ENCODE peak calls at places on chromosome 22, in eight cellular contexts. D, E, I, G, N, Y, L and T are unnamed samples.

GRCh38 chr22:20497426-20497825 is 1.8 kb upstream of the KLHL22 start:
- DNase-seq in D (no peak), E (no peak), I (no peak), G (no peak), N (no peak), Y (no peak), L (no peak), T (no peak)

GRCh38 chr22:17847360-17848078 is 73.2 kb upstream of the BID start:
- DNase-seq in D (no peak), E (no peak), I (no peak), G (no peak), N (no peak), Y (no peak), L (no peak), T (no peak)

GRCh38 chr22:50473088-50473487 is 1.7 kb downstream of the SBF1 start:
- DNase-seq in D (peak), E (peak), I (no peak), G (no peak), N (peak), Y (no peak), L (peak), T (no peak)

GRCh38 chr22:21449531-21450319 is 17.5 kb upstream of the TMEM191C start:
- DNase-seq in D (no peak), E (peak), I (no peak), G (no peak), N (peak), Y (peak), L (peak), T (peak)

GRCh38 chr22:45154383-45154782 is 9.3 kb upstream of the NUP50 start:
- DNase-seq in D (no peak), E (no peak), I (peak), G (peak), N (no peak), Y (no peak), L (no peak), T (no peak)

GRCh38 chr22:25102722-25103121 is 96.9 kb upstream of the CRYBB3 start:
- DNase-seq in D (no peak), E (no peak), I (no peak), G (no peak), N (no peak), Y (no peak), L (no peak), T (no peak)

GRCh38 chr22:24156146-24156914 is 25.0 kb upstream of the SUSD2 start:
- DNase-seq in D (peak), E (peak), I (peak), G (peak), N (peak), Y (peak), L (no peak), T (peak)

GRCh38 chr22:17891427-17892167 is 117.3 kb upstream of the BID start:
- DNase-seq in D (no peak), E (peak), I (no peak), G (no peak), N (peak), Y (no peak), L (no peak), T (peak)

GRCh38 chr22:40694409-40694808 is 15.1 kb downstream of the MCHR1 start:
- DNase-seq in D (no peak), E (no peak), I (no peak), G (peak), N (no peak), Y (no peak), L (peak), T (no peak)

GRCh38 chr22:42688241-42688913 is 32.3 kb downstream of the A4GALT start:
- DNase-seq in D (no peak), E (peak), I (peak), G (peak), N (peak), Y (peak), L (no peak), T (peak)

GRCh38 chr22:30542811-30543188 is 3.7 kb downstream of the SEC14L6 start:
- DNase-seq in D (no peak), E (no peak), I (no peak), G (no peak), N (no peak), Y (no peak), L (no peak), T (no peak)

GRCh38 chr22:24423519-24424000 is 3.8 kb upstream of the ADORA2A start:
- DNase-seq in D (peak), E (peak), I (peak), G (no peak), N (peak), Y (peak), L (peak), T (peak)

GRCh38 chr22:24803064-24803542 is 2.9 kb upstream of the SGSM1 start:
- DNase-seq in D (peak), E (peak), I (peak), G (peak), N (peak), Y (peak), L (peak), T (peak)

GRCh38 chr22:44111562-44112155 is 69.1 kb upstream of the PARVG start:
- DNase-seq in D (no peak), E (no peak), I (no peak), G (no peak), N (no peak), Y (no peak), L (no peak), T (no peak)

GRCh38 chr22:31089101-31090100 is 8.3 kb downstream of the SMTN start:
- DNase-seq in D (peak), E (peak), I (peak), G (peak), N (peak), Y (peak), L (peak), T (peak)

GRCh38 chr22:49333206-49333605 is 494.5 kb downstream of the BRD1 start:
- DNase-seq in D (peak), E (no peak), I (no peak), G (no peak), N (no peak), Y (peak), L (no peak), T (no peak)

GRCh38 chr22:20248461-20248959 is 19.6 kb downstream of the RTN4R start:
- DNase-seq in D (no peak), E (no peak), I (no peak), G (no peak), N (no peak), Y (no peak), L (no peak), T (no peak)

GRCh38 chr22:19636696-19637355 is 77.5 kb upstream of the SEPTIN5 start:
- DNase-seq in D (no peak), E (no peak), I (no peak), G (no peak), N (no peak), Y (no peak), L (no peak), T (no peak)

GRCh38 chr22:50012201-50013181 is at the start of gene IL17REL:
- DNase-seq in D (no peak), E (no peak), I (no peak), G (peak), N (no peak), Y (peak), L (no peak), T (no peak)

GRCh38 chr22:23874871-23875270 is 17.2 kb downstream of the SLC2A11 start:
- DNase-seq in D (no peak), E (no peak), I (peak), G (no peak), N (no peak), Y (no peak), L (no peak), T (peak)

GRCh38 chr22:26367402-26368245 is 61.4 kb upstream of the ASPHD2 start:
- DNase-seq in D (peak), E (peak), I (peak), G (peak), N (peak), Y (peak), L (peak), T (peak)

GRCh38 chr22:24553597-24554315 is 1.2 kb downstream of the GUCD1 start:
- DNase-seq in D (peak), E (peak), I (peak), G (no peak), N (peak), Y (peak), L (peak), T (peak)

GRCh38 chr22:46634011-46634699 is 14.0 kb downstream of the GRAMD4 start:
- DNase-seq in D (no peak), E (no peak), I (no peak), G (no peak), N (no peak), Y (no peak), L (no peak), T (no peak)

GRCh38 chr22:46633334-46633890 is 13.2 kb downstream of the GRAMD4 start:
- DNase-seq in D (no peak), E (no peak), I (no peak), G (no peak), N (no peak), Y (no peak), L (no peak), T (no peak)

GRCh38 chr22:46637711-46638600 is 17.8 kb downstream of the GRAMD4 start:
- DNase-seq in D (no peak), E (no peak), I (no peak), G (no peak), N (no peak), Y (no peak), L (no peak), T (no peak)

GRCh38 chr22:46636221-46637002 is 16.2 kb downstream of the GRAMD4 start:
- DNase-seq in D (no peak), E (no peak), I (no peak), G (no peak), N (peak), Y (no peak), L (no peak), T (no peak)

GRCh38 chr22:46635756-46636155 is 15.6 kb downstream of the GRAMD4 start:
- DNase-seq in D (no peak), E (no peak), I (no peak), G (no peak), N (peak), Y (no peak), L (no peak), T (no peak)
- TF ChIP-seq CTCF in D (no peak), E (no peak), I (no peak), G (no peak), N (peak), Y (no peak), L (no peak), T (no peak)

DNA sequence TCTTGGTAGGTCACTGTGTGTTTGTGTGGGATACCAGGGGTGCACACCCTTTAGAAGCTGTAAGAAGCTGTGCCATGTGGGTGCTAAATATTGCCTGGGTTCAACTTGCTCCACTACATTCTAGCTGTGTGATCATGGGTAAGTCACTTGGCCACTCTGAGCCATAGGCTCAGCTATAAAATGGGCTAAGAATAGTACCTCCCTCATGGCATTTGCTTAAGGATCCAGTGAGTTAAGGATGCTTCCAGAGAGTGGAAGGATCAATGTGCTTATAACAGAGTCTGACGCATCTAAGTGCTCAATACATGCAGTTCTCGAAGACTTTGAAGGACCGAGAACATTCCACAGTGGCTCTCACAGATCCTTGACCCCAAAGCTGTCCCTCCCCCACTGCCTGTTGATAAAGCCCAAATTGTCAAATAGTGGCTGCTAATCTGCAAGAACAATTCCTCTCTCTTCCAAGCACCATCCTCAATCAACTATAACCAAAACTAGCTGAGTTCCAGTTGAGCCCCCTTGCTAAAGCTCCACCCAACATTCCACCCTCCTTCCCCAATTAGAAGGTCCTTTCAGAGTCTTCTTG is 13.2 kb upstream of the TMPRSS6 start:
- DNase-seq in D (no peak), E (no peak), I (no peak), G (no peak), N (no peak), Y (no peak), L (no peak), T (no peak)
- TF ChIP-seq CTCF in D (no peak), E (no peak), I (no peak), G (no peak), N (no peak), Y (no peak), L (no peak), T (no peak)

DNA sequence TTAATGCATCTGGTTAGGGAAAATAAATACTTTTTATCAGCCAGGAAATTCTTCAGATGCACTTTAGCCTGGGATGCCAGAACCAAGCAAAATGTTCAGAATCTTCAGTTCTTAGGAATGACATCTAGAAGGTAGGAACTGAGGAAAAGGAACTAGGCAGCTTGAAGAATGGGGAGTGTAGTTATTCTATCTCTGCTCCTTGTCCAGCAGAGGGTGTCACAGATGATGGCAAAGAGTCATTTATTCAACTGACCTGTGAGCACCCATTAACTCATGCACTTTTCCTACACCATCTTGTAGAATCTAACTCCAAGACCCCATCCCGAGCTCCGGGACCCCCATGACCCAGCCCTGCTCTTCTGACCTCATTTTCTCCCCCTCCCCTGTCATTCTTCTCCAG is 122.1 kb upstream of the ISX start:
- DNase-seq in D (no peak), E (no peak), I (no peak), G (no peak), N (peak), Y (no peak), L (no peak), T (no peak)
- TF ChIP-seq CTCF in D (no peak), E (no peak), I (no peak), G (no peak), N (peak), Y (no peak), L (no peak), T (no peak)

GRCh38 chr22:39654959-39655579 is 84.5 kb downstream of the CACNA1I start:
- DNase-seq in D (no peak), E (no peak), I (no peak), G (no peak), N (no peak), Y (no peak), L (no peak), T (no peak)
- TF ChIP-seq CTCF in D (peak), E (no peak), I (no peak), G (peak), N (peak), Y (no peak), L (no peak), T (no peak)

GRCh38 chr22:29194269-29194668 is 11.4 kb upstream of the EMID1 start:
- DNase-seq in D (peak), E (no peak), I (no peak), G (no peak), N (no peak), Y (no peak), L (no peak), T (no peak)
- TF ChIP-seq CTCF in D (peak), E (no peak), I (no peak), G (peak), N (peak), Y (no peak), L (no peak), T (peak)

GRCh38 chr22:46389081-46389480 is 53.6 kb downstream of the TRMU start:
- DNase-seq in D (no peak), E (no peak), I (no peak), G (no peak), N (no peak), Y (no peak), L (no peak), T (no peak)

GRCh38 chr22:46387748-46388147 is 52.2 kb downstream of the TRMU start:
- DNase-seq in D (no peak), E (no peak), I (no peak), G (no peak), N (no peak), Y (no peak), L (no peak), T (no peak)

GRCh38 chr22:46388647-46389046 is 53.1 kb downstream of the TRMU start:
- DNase-seq in D (no peak), E (no peak), I (no peak), G (no peak), N (no peak), Y (no peak), L (no peak), T (no peak)

GRCh38 chr22:46382524-46382923 is 47.0 kb downstream of the TRMU start:
- DNase-seq in D (no peak), E (no peak), I (no peak), G (no peak), N (no peak), Y (no peak), L (no peak), T (no peak)

GRCh38 chr22:46386312-46386711 is 50.8 kb downstream of the TRMU start:
- DNase-seq in D (no peak), E (no peak), I (no peak), G (no peak), N (no peak), Y (no peak), L (no peak), T (no peak)
- TF ChIP-seq CTCF in D (no peak), E (no peak), I (no peak), G (no peak), N (peak), Y (no peak), L (no peak), T (no peak)

DNA sequence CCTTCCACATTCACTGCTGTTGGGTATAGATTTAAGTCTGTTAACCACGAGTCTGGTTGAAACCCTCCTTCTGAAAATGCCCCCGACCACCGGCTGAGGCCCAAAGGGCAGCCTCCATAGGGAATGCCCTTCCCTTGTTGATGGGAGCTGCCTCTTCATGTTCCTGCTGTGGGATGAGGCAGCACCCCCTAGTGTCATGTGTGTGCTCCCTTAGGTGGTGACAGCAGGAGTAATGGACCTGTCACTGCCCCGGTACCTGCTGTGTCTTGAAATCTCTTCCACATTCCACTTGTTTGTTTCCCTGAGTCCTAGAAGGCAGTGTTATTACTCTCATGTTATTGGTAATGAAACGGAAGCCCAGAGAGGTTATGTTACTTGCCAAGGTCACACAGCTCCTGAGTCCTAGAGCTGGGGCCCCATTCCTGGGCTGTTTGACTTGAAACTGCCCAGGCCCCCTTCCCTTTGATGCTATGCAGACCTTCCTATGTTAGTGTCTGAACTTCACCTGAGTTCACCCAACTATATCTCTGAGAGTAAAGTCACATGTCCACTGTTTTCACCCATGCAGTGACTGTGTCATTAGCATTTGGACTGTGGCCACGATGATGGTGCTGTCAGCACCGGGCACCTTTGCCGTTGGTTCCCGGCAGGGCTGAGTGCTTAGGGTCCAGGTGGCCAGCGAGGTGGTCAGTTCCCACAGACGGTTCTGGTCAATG is 234.3 kb downstream of the TBC1D22A start:
- DNase-seq in D (no peak), E (no peak), I (peak), G (no peak), N (no peak), Y (no peak), L (no peak), T (no peak)
- TF ChIP-seq CTCF in D (peak), E (no peak), I (peak), G (no peak), N (peak), Y (no peak), L (no peak), T (no peak)

GRCh38 chr22:35892192-35892591 is 136.4 kb downstream of the RBFOX2 start:
- DNase-seq in D (no peak), E (no peak), I (peak), G (peak), N (no peak), Y (no peak), L (no peak), T (no peak)

GRCh38 chr22:35893698-35894097 is 134.9 kb downstream of the RBFOX2 start:
- DNase-seq in D (no peak), E (no peak), I (peak), G (peak), N (no peak), Y (no peak), L (no peak), T (no peak)

GRCh38 chr22:35894937-35895708 is 133.5 kb downstream of the RBFOX2 start:
- DNase-seq in D (no peak), E (peak), I (peak), G (peak), N (peak), Y (no peak), L (no peak), T (no peak)

GRCh38 chr22:35896306-35896705 is 132.3 kb downstream of the RBFOX2 start:
- DNase-seq in D (peak), E (no peak), I (no peak), G (no peak), N (no peak), Y (no peak), L (no peak), T (no peak)

GRCh38 chr22:35894464-35894878 is 134.2 kb downstream of the RBFOX2 start:
- DNase-seq in D (no peak), E (no peak), I (no peak), G (peak), N (peak), Y (no peak), L (no peak), T (peak)
- TF ChIP-seq CTCF in D (no peak), E (no peak), I (no peak), G (no peak), N (no peak), Y (no peak), L (no peak), T (no peak)

DNA sequence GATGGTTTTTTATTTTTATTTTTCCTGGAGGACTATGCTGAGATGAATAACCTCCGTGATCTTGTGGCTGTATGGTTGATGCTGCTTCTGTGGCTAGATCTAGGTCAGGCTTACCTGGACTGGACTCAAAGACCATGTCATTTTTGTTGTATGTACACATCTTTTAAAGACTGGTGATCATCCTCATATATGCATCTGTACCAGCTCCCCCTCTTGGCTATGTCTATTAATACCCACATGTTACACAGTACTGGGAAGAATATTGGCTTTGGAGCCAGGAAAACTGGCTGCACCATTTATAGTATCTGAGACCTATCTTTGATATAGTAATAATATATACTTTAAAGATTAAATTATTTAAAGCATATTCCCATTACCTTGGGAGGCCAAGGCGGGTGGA is 18.4 kb upstream of the PITPNB start:
- DNase-seq in D (no peak), E (no peak), I (no peak), G (no peak), N (no peak), Y (no peak), L (no peak), T (no peak)
- TF ChIP-seq CTCF in D (no peak), E (no peak), I (peak), G (peak), N (no peak), Y (no peak), L (no peak), T (no peak)

GRCh38 chr22:48307941-48308340 is 1519.7 kb downstream of the BRD1 start:
- DNase-seq in D (no peak), E (peak), I (no peak), G (no peak), N (no peak), Y (no peak), L (no peak), T (no peak)
- TF ChIP-seq CTCF in D (no peak), E (no peak), I (no peak), G (no peak), N (no peak), Y (no peak), L (no peak), T (no peak)